ENCODE peak calls at places on chromosomes 6 and 20, in seven cellular contexts. One of them, this sample, is unnamed.

GRCh38 chr20:3738109-3739053 is 5.9 kb downstream of the HSPA12B start:
- DNase-seq in epithelial cell of esophagus: no peak
- DNase-seq in A549: no peak
- DNase-seq in body of pancreas: no peak
- DNase-seq in neural progenitor cell: no peak
- DNase-seq in GM12864: no peak
- DNase-seq in endothelial cell of umbilical vein: no peak
- DNase-seq in this sample: no peak

GRCh38 chr20:41309817-41310216 is 7.7 kb downstream of the ZHX3 start:
- DNase-seq in epithelial cell of esophagus: peak; percentile 28
- DNase-seq in A549: no peak
- DNase-seq in body of pancreas: no peak
- DNase-seq in neural progenitor cell: no peak
- DNase-seq in GM12864: no peak
- DNase-seq in endothelial cell of umbilical vein: no peak
- DNase-seq in this sample: no peak

GRCh38 chr20:1229541-1229940 is 3.7 kb downstream of the RAD21L1 start:
- DNase-seq in epithelial cell of esophagus: no peak
- DNase-seq in A549: no peak
- DNase-seq in body of pancreas: no peak
- DNase-seq in neural progenitor cell: no peak
- DNase-seq in GM12864: no peak
- DNase-seq in endothelial cell of umbilical vein: no peak
- DNase-seq in this sample: no peak

GRCh38 chr20:37095108-37095608 is 639 bp downstream of the RBL1 start:
- DNase-seq in epithelial cell of esophagus: no peak
- DNase-seq in A549: peak; percentile 35
- DNase-seq in body of pancreas: no peak
- DNase-seq in neural progenitor cell: peak; percentile 24
- DNase-seq in GM12864: no peak
- DNase-seq in endothelial cell of umbilical vein: no peak
- DNase-seq in this sample: no peak

GRCh38 chr6:16635810-16636602 is 125.3 kb downstream of the ATXN1 start:
- DNase-seq in epithelial cell of esophagus: peak; percentile 38
- DNase-seq in A549: peak; percentile 7
- DNase-seq in body of pancreas: no peak
- DNase-seq in neural progenitor cell: no peak
- DNase-seq in GM12864: no peak
- DNase-seq in endothelial cell of umbilical vein: no peak
- DNase-seq in this sample: no peak

GRCh38 chr6:140871911-140872310 is 1260.8 kb upstream of the GJE1 start:
- DNase-seq in epithelial cell of esophagus: peak; percentile 64
- DNase-seq in A549: no peak
- DNase-seq in body of pancreas: no peak
- DNase-seq in neural progenitor cell: no peak
- DNase-seq in GM12864: no peak
- DNase-seq in endothelial cell of umbilical vein: no peak
- DNase-seq in this sample: no peak

GRCh38 chr20:32358883-32359632 is 927 bp downstream of the ASXL1 start:
- DNase-seq in epithelial cell of esophagus: peak; percentile 65
- DNase-seq in A549: peak; percentile 72
- DNase-seq in body of pancreas: peak; percentile 75
- DNase-seq in neural progenitor cell: peak; percentile 93
- DNase-seq in GM12864: no peak
- DNase-seq in endothelial cell of umbilical vein: peak; percentile 63
- DNase-seq in this sample: no peak

GRCh38 chr6:106745824-106746610 is 116.6 kb downstream of the QRSL1 start:
- DNase-seq in epithelial cell of esophagus: peak; percentile 92
- DNase-seq in A549: peak; percentile 80
- DNase-seq in body of pancreas: no peak
- DNase-seq in neural progenitor cell: no peak
- DNase-seq in GM12864: no peak
- DNase-seq in endothelial cell of umbilical vein: no peak
- DNase-seq in this sample: no peak

GRCh38 chr6:157271441-157271840 is 51.9 kb downstream of the TMEM242 start:
- DNase-seq in epithelial cell of esophagus: no peak
- DNase-seq in A549: no peak
- DNase-seq in body of pancreas: no peak
- DNase-seq in neural progenitor cell: no peak
- DNase-seq in GM12864: no peak
- DNase-seq in endothelial cell of umbilical vein: no peak
- DNase-seq in this sample: no peak

GRCh38 chr6:137978252-137978896 is 111.3 kb downstream of the TNFAIP3 start:
- DNase-seq in epithelial cell of esophagus: peak; percentile 85
- DNase-seq in A549: no peak
- DNase-seq in body of pancreas: no peak
- DNase-seq in neural progenitor cell: no peak
- DNase-seq in GM12864: no peak
- DNase-seq in endothelial cell of umbilical vein: no peak
- DNase-seq in this sample: no peak

GRCh38 chr20:50381771-50382593 is 128.2 kb upstream of the PTPN1 start:
- DNase-seq in epithelial cell of esophagus: no peak
- DNase-seq in A549: no peak
- DNase-seq in body of pancreas: no peak
- DNase-seq in neural progenitor cell: no peak
- DNase-seq in GM12864: peak; percentile 25
- DNase-seq in endothelial cell of umbilical vein: peak; percentile 31
- DNase-seq in this sample: peak; percentile 66

GRCh38 chr6:135941275-135941674 is 89.8 kb downstream of the PDE7B start:
- DNase-seq in epithelial cell of esophagus: no peak
- DNase-seq in A549: no peak
- DNase-seq in body of pancreas: no peak
- DNase-seq in neural progenitor cell: no peak
- DNase-seq in GM12864: no peak
- DNase-seq in endothelial cell of umbilical vein: no peak
- DNase-seq in this sample: no peak

GRCh38 chr6:34359438-34360158 is 32.9 kb downstream of the NUDT3 start:
- DNase-seq in epithelial cell of esophagus: peak; percentile 50
- DNase-seq in A549: no peak
- DNase-seq in body of pancreas: no peak
- DNase-seq in neural progenitor cell: no peak
- DNase-seq in GM12864: no peak
- DNase-seq in endothelial cell of umbilical vein: no peak
- DNase-seq in this sample: no peak

GRCh38 chr6:5302995-5303622 is 41.8 kb downstream of the FARS2 start:
- DNase-seq in epithelial cell of esophagus: peak; percentile 85
- DNase-seq in A549: peak; percentile 52
- DNase-seq in body of pancreas: peak; percentile 68
- DNase-seq in neural progenitor cell: peak; percentile 53
- DNase-seq in GM12864: peak; percentile 70
- DNase-seq in endothelial cell of umbilical vein: peak; percentile 18
- DNase-seq in this sample: no peak

GRCh38 chr6:84768442-84769174 is 4.2 kb upstream of the TBX18 start:
- DNase-seq in epithelial cell of esophagus: no peak
- DNase-seq in A549: peak; percentile 71
- DNase-seq in body of pancreas: no peak
- DNase-seq in neural progenitor cell: peak; percentile 80
- DNase-seq in GM12864: no peak
- DNase-seq in endothelial cell of umbilical vein: peak; percentile 62
- DNase-seq in this sample: no peak

GRCh38 chr20:2164966-2165365 is 63.3 kb downstream of the STK35 start:
- DNase-seq in epithelial cell of esophagus: no peak
- DNase-seq in A549: no peak
- DNase-seq in body of pancreas: no peak
- DNase-seq in neural progenitor cell: no peak
- DNase-seq in GM12864: no peak
- DNase-seq in endothelial cell of umbilical vein: no peak
- DNase-seq in this sample: no peak

GRCh38 chr20:44805991-44806729 is 4.2 kb downstream of the RIMS4 start:
- DNase-seq in epithelial cell of esophagus: no peak
- DNase-seq in A549: peak; percentile 25
- DNase-seq in body of pancreas: no peak
- DNase-seq in neural progenitor cell: peak; percentile 94
- DNase-seq in GM12864: no peak
- DNase-seq in endothelial cell of umbilical vein: no peak
- DNase-seq in this sample: peak; percentile 32

GRCh38 chr20:44326391-44327159 is 10.3 kb upstream of the R3HDML start:
- DNase-seq in epithelial cell of esophagus: no peak
- DNase-seq in A549: no peak
- DNase-seq in body of pancreas: peak; percentile 31
- DNase-seq in neural progenitor cell: peak; percentile 63
- DNase-seq in GM12864: no peak
- DNase-seq in endothelial cell of umbilical vein: no peak
- DNase-seq in this sample: no peak

GRCh38 chr20:57818418-57818817 is 108.6 kb upstream of the PMEPA1 start:
- DNase-seq in epithelial cell of esophagus: no peak
- DNase-seq in A549: no peak
- DNase-seq in body of pancreas: no peak
- DNase-seq in neural progenitor cell: no peak
- DNase-seq in GM12864: no peak
- DNase-seq in endothelial cell of umbilical vein: no peak
- DNase-seq in this sample: no peak

GRCh38 chr6:110233769-110234374 is 53.6 kb downstream of the CDC40 start:
- DNase-seq in epithelial cell of esophagus: no peak
- DNase-seq in A549: no peak
- DNase-seq in body of pancreas: no peak
- DNase-seq in neural progenitor cell: no peak
- DNase-seq in GM12864: peak; percentile 35
- DNase-seq in endothelial cell of umbilical vein: no peak
- DNase-seq in this sample: no peak

GRCh38 chr20:44955270-44955669 is 4.9 kb downstream of the TOMM34 start:
- DNase-seq in epithelial cell of esophagus: no peak
- DNase-seq in A549: no peak
- DNase-seq in body of pancreas: no peak
- DNase-seq in neural progenitor cell: no peak
- DNase-seq in GM12864: no peak
- DNase-seq in endothelial cell of umbilical vein: no peak
- DNase-seq in this sample: no peak

GRCh38 chr20:1401431-1401907 is 8.6 kb upstream of the FKBP1A start:
- DNase-seq in epithelial cell of esophagus: no peak
- DNase-seq in A549: no peak
- DNase-seq in body of pancreas: no peak
- DNase-seq in neural progenitor cell: no peak
- DNase-seq in GM12864: no peak
- DNase-seq in endothelial cell of umbilical vein: no peak
- DNase-seq in this sample: no peak

GRCh38 chr20:25065044-25065624 is 7.2 kb upstream of the ACSS1 start:
- DNase-seq in epithelial cell of esophagus: no peak
- DNase-seq in A549: no peak
- DNase-seq in body of pancreas: peak; percentile 10
- DNase-seq in neural progenitor cell: no peak
- DNase-seq in GM12864: no peak
- DNase-seq in endothelial cell of umbilical vein: no peak
- DNase-seq in this sample: no peak

DNA sequence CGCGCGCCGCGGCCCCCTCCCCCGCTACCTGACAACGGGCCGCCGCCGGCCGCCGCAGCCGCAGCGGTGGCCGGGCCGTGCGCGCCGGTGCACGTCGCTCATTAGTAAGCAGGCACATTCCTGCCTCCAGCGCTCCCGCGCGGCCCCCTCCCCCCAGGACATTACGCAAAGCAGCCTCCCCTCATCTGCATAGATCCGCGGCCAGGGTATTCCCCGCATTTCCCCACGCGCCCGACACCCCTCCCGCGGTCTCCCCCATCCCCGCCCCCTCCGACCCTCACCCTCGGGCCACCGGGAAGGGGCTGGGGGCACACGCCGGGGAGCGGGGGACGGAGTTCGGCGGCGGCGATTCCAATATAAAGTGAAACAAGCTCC is at the start of gene HIVEP2:
- DNase-seq in epithelial cell of esophagus: peak; percentile 95
- DNase-seq in A549: peak; percentile 68
- DNase-seq in body of pancreas: peak; percentile 92
- DNase-seq in neural progenitor cell: peak; percentile 92
- DNase-seq in GM12864: peak; percentile 37
- DNase-seq in endothelial cell of umbilical vein: peak; percentile 84
- DNase-seq in this sample: peak; percentile 92
- TF ChIP-seq CTCF in epithelial cell of esophagus: peak; percentile 22
- TF ChIP-seq CTCF in A549: no peak
- TF ChIP-seq CTCF in body of pancreas: peak; percentile 54
- TF ChIP-seq CTCF in neural progenitor cell: peak; percentile 4
- TF ChIP-seq CTCF in GM12864: no peak
- TF ChIP-seq CTCF in endothelial cell of umbilical vein: no peak
- TF ChIP-seq CTCF in this sample: no peak

GRCh38 chr6:125780540-125781306 is 10.0 kb upstream of the NCOA7 start:
- DNase-seq in epithelial cell of esophagus: peak; percentile 81
- DNase-seq in A549: peak; percentile 83
- DNase-seq in body of pancreas: peak; percentile 54
- DNase-seq in neural progenitor cell: peak; percentile 46
- DNase-seq in GM12864: peak; percentile 67
- DNase-seq in endothelial cell of umbilical vein: peak; percentile 91
- DNase-seq in this sample: peak; percentile 52
- TF ChIP-seq CTCF in epithelial cell of esophagus: no peak
- TF ChIP-seq CTCF in A549: no peak
- TF ChIP-seq CTCF in body of pancreas: no peak
- TF ChIP-seq CTCF in neural progenitor cell: no peak
- TF ChIP-seq CTCF in GM12864: no peak
- TF ChIP-seq CTCF in endothelial cell of umbilical vein: no peak
- TF ChIP-seq CTCF in this sample: no peak

GRCh38 chr6:127489248-127489647 is 29.9 kb downstream of the MTCL3 start:
- DNase-seq in epithelial cell of esophagus: no peak
- DNase-seq in A549: no peak
- DNase-seq in body of pancreas: no peak
- DNase-seq in neural progenitor cell: no peak
- DNase-seq in GM12864: no peak
- DNase-seq in endothelial cell of umbilical vein: no peak
- DNase-seq in this sample: no peak
- TF ChIP-seq CTCF in epithelial cell of esophagus: no peak
- TF ChIP-seq CTCF in A549: no peak
- TF ChIP-seq CTCF in body of pancreas: no peak
- TF ChIP-seq CTCF in neural progenitor cell: no peak
- TF ChIP-seq CTCF in GM12864: no peak
- TF ChIP-seq CTCF in endothelial cell of umbilical vein: no peak
- TF ChIP-seq CTCF in this sample: no peak

GRCh38 chr20:51616060-51616459 is 73.5 kb upstream of the NFATC2 start:
- DNase-seq in epithelial cell of esophagus: no peak
- DNase-seq in A549: no peak
- DNase-seq in body of pancreas: no peak
- DNase-seq in neural progenitor cell: peak; percentile 31
- DNase-seq in GM12864: no peak
- DNase-seq in endothelial cell of umbilical vein: no peak
- DNase-seq in this sample: no peak
- TF ChIP-seq CTCF in epithelial cell of esophagus: no peak
- TF ChIP-seq CTCF in A549: peak; percentile 11
- TF ChIP-seq CTCF in body of pancreas: no peak
- TF ChIP-seq CTCF in neural progenitor cell: peak; percentile 39
- TF ChIP-seq CTCF in GM12864: peak; percentile 21
- TF ChIP-seq CTCF in endothelial cell of umbilical vein: no peak
- TF ChIP-seq CTCF in this sample: no peak

GRCh38 chr6:122399348-122400120 is at the start of gene HSF2:
- DNase-seq in epithelial cell of esophagus: peak; percentile 99
- DNase-seq in A549: peak; percentile 96
- DNase-seq in body of pancreas: peak; percentile 95
- DNase-seq in neural progenitor cell: peak; percentile 98
- DNase-seq in GM12864: peak; percentile 93
- DNase-seq in endothelial cell of umbilical vein: peak; percentile 99
- DNase-seq in this sample: peak; percentile 96
- TF ChIP-seq CTCF in epithelial cell of esophagus: peak; percentile 23
- TF ChIP-seq CTCF in A549: no peak
- TF ChIP-seq CTCF in body of pancreas: peak; percentile 41
- TF ChIP-seq CTCF in neural progenitor cell: peak; percentile 49
- TF ChIP-seq CTCF in GM12864: peak; percentile 17
- TF ChIP-seq CTCF in endothelial cell of umbilical vein: no peak
- TF ChIP-seq CTCF in this sample: no peak

This sample was measured in CD14-positive monocyte.